ENCODE peak calls at places on chromosomes 5 and 9, in four cellular contexts. Z, M, R and G are unnamed samples.

GRCh38 chr5:132961887-132962286 is 1.5 kb downstream of the AFF4 start:
- DNase-seq in Z (no peak), M (peak), R (peak), G (no peak)

GRCh38 chr5:16522096-16522495 is 56.5 kb upstream of the ZNF622 start:
- DNase-seq in Z (no peak), M (no peak), R (no peak), G (no peak)

GRCh38 chr9:5449521-5450359 is 602 bp upstream of the CD274 start:
- DNase-seq in Z (no peak), M (no peak), R (no peak), G (peak)

GRCh38 chr5:31377284-31377946 is 154.5 kb downstream of the DROSHA start:
- DNase-seq in Z (no peak), M (no peak), R (no peak), G (no peak)

GRCh38 chr5:39015743-39016586 is 58.2 kb downstream of the RICTOR start:
- DNase-seq in Z (no peak), M (peak), R (no peak), G (no peak)

GRCh38 chr5:82613886-82614285 is 335.7 kb upstream of the RPS23 start:
- DNase-seq in Z (no peak), M (peak), R (no peak), G (no peak)

GRCh38 chr5:76947064-76947463 is 5.8 kb upstream of the CRHBP start:
- DNase-seq in Z (no peak), M (no peak), R (no peak), G (no peak)

GRCh38 chr5:39231705-39232525 is 12.6 kb upstream of the FYB1 start:
- DNase-seq in Z (no peak), M (peak), R (no peak), G (peak)

GRCh38 chr9:114207034-114207815 is 51.9 kb downstream of the COL27A1 start:
- DNase-seq in Z (peak), M (peak), R (no peak), G (no peak)

GRCh38 chr9:130445268-130445983 is 665 bp downstream of the ASS1 start:
- DNase-seq in Z (peak), M (peak), R (peak), G (no peak)

DNA sequence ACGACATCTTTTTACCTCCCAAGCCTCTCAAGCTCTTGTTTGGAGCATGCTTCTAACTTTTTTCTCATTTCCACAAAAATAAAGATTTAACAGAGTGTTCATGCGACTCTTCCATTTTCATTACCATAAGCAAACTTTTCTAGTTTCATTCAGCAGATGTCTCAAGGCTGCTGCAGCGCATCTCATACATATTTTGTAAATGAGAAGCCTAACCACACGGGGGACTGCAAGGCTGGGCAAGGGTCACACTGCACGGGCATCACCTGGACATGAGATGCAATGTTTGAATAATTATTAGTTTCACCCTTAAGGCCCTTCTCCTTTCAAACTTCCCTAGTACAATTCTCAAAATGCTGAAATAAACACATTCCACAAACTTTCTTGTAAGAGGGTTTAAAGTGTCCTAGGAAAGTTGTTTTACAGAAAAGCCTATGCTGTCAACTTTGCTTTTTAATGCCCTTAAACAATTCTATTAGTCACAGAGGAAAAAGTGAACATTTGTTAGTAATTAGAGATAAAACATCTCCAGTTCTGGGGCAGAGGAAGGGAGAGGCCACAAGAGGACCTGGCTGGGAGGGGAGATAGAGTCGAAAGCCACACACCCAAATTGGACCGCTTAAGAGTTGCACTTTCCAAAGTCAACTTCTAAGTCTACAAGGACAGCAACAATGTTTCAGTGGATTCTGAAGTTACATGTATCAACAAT is 1.3 kb downstream of the DENND1A start:
- DNase-seq in Z (no peak), M (peak), R (peak), G (peak)
- H3K4me3 ChIP-seq in Z (peak), M (peak), R (peak), G (peak)

DNA sequence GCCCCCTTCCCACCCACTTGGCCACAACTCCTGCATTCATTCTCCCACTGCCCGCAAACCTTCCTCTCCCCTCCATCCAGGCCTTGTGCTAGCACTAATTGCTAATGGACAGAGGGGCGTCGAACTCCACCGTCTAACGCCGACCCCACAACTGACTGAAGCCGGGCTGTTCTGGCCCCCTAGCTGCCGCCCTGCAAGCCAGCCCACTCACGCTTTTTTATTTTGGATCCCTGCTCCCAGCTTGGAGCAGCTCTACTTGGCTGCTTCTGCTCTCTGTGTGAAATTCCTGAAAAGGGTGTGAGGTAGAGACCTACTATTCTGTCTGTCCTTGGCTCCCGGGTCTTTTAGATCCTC is 704 bp upstream of the ASTN2 start:
- DNase-seq in Z (no peak), M (no peak), R (no peak), G (no peak)
- TF ChIP-seq CTCF in Z (no peak), M (no peak), R (no peak), G (no peak)

DNA sequence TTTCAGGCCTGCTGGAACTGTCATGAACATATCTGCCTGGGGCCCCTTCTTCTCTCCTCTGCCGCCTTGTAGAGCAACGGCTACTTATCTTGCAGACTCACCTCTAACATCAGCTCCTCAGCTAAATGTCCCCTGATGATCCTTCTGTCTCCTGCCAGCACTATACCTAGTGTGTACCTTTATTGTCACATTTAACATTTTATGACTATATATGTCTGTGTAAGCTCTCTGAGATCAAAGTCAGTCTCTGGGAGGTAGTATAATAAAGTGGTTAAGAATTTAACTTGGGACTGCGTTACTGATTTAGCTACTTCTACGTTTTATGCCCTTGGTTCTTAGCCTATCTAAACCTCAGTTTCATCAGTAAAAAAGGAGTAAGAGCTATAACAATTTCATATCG is 2.2 kb downstream of the TMED7 start:
- DNase-seq in Z (no peak), M (no peak), R (no peak), G (no peak)
- H3K4me3 ChIP-seq in Z (no peak), M (no peak), R (peak), G (peak)

GRCh38 chr9:95788486-95789110 is 86.9 kb upstream of the ERCC6L2 start:
- DNase-seq in Z (no peak), M (no peak), R (no peak), G (no peak)
- TF ChIP-seq CTCF in Z (no peak), M (no peak), R (no peak), G (no peak)

GRCh38 chr9:95344735-95345134 is 27.2 kb upstream of the FANCC start:
- DNase-seq in Z (no peak), M (no peak), R (peak), G (no peak)

GRCh38 chr9:95351051-95351450 is 33.5 kb upstream of the FANCC start:
- DNase-seq in Z (no peak), M (no peak), R (no peak), G (no peak)

GRCh38 chr9:95346021-95346420 is 28.5 kb upstream of the FANCC start:
- DNase-seq in Z (no peak), M (no peak), R (no peak), G (no peak)

GRCh38 chr9:95350266-95350665 is 32.8 kb upstream of the FANCC start:
- DNase-seq in Z (no peak), M (no peak), R (no peak), G (no peak)

DNA sequence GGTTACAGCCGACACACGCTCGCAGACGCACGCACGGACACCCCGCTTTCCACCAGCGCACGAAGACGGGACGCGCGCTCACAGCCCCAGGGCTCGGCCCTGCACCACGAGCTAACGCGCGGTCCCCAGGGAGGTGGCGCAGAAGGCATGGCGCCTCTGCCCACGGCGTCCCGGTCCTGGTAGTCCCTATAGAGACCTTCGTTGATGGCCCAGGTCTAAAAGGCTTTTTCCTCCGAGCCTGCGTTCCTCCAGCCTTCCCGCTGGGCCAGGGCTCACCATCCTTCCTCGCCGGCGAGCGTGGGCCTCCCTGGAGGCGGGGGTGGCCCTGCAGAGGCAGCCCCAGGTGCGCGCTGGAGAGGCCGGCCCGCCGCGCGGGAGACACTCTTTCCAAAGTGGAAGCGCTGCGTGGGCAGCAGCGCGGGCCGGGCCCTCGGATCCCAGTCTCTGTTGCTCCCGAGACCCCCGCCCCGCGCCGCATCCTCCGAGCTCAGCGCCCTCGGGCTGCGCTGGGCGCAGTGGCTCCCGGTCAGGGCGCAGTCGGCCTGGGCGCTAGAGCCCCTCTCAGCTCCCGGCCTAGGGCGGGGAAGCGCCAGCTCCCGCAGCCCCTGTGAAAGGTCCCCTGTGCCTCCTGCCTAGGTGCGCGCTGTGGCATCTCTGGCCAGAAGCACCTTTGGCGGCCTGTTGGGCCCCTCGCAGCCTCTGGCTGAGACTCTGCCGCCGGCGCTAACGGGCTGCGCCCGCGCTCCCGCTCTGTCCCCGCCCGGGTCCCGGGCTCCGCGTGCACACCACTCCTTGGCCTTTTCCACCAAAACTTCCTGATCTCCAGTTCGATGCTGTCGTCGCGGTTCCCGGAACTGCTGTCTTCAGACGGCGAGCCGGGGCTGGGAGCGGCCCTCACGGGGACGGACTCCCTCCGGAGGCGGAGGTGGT is 31.9 kb upstream of the FANCC start:
- DNase-seq in Z (no peak), M (peak), R (no peak), G (no peak)
- H3K4me3 ChIP-seq in Z (peak), M (peak), R (no peak), G (no peak)

DNA sequence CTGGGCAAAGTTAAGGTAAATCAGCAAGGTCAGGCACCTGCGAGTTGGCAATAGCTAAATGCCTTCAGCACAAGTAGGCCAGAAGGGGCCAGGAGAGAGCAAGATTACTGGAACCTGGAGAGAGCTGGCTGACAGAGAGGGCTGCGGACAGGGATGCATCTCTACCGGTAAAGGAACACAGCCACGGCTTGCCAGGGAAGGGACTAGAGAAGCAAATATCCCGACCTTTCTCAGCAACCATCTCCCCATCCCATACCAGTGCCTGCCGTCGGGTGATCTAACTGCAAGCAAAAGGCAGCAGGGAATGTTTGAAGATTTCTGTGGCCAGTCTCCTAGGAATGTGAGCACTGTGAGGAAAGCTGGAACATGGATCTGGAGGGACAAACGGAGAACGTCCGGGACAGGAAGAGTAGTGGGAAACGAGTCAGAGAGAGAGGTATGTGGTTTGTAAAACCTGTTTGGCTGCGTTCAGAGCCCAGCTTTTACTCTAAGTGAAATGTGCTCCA is 15.9 kb upstream of the ABLIM3 start:
- DNase-seq in Z (no peak), M (peak), R (no peak), G (no peak)
- TF ChIP-seq CTCF in Z (no peak), M (no peak), R (no peak), G (no peak)

GRCh38 chr5:159311063-159311462 is 19.2 kb downstream of the IL12B start:
- DNase-seq in Z (no peak), M (no peak), R (no peak), G (no peak)
- H3K4me3 ChIP-seq in Z (no peak), M (no peak), R (no peak), G (no peak)

GRCh38 chr9:71644819-71645362 is 123.4 kb downstream of the CEMIP2 start:
- DNase-seq in Z (no peak), M (no peak), R (no peak), G (no peak)
- TF ChIP-seq CTCF in Z (no peak), M (no peak), R (no peak), G (no peak)